ENCODE peak calls at places on chromosomes 12 and 14, in four cellular contexts. One of them, this sample, is unnamed.

GRCh38 chr12:92146497-92146828 is 817 bp upstream of the BTG1 start:
- DNase-seq in activated gamma-delta T cell treated with anti-CD3 and anti-CD28 coated beads, Interleukin-2, amount 50 U/mL, for 16 hours: no peak
- DNase-seq in AG04450: no peak
- DNase-seq in DMS153: no peak
- DNase-seq in this sample: no peak

GRCh38 chr14:63564318-63564717 is 21.1 kb upstream of the PPP2R5E start:
- DNase-seq in activated gamma-delta T cell treated with anti-CD3 and anti-CD28 coated beads, Interleukin-2, amount 50 U/mL, for 16 hours: no peak
- DNase-seq in AG04450: no peak
- DNase-seq in DMS153: no peak
- DNase-seq in this sample: no peak

GRCh38 chr12:42912367-42912766 is 322.8 kb upstream of the PRICKLE1 start:
- DNase-seq in activated gamma-delta T cell treated with anti-CD3 and anti-CD28 coated beads, Interleukin-2, amount 50 U/mL, for 16 hours: no peak
- DNase-seq in AG04450: no peak
- DNase-seq in DMS153: no peak
- DNase-seq in this sample: no peak

GRCh38 chr12:117476341-117476740 is 114.9 kb upstream of the NOS1 start:
- DNase-seq in activated gamma-delta T cell treated with anti-CD3 and anti-CD28 coated beads, Interleukin-2, amount 50 U/mL, for 16 hours: no peak
- DNase-seq in AG04450: no peak
- DNase-seq in DMS153: no peak
- DNase-seq in this sample: no peak

GRCh38 chr14:92253381-92253894 is 69.5 kb upstream of the SLC24A4 start:
- DNase-seq in activated gamma-delta T cell treated with anti-CD3 and anti-CD28 coated beads, Interleukin-2, amount 50 U/mL, for 16 hours: no peak
- DNase-seq in AG04450: no peak
- DNase-seq in DMS153: peak; percentile 6
- DNase-seq in this sample: no peak

GRCh38 chr12:124524231-124524925 is 43.0 kb downstream of the NCOR2 start:
- DNase-seq in activated gamma-delta T cell treated with anti-CD3 and anti-CD28 coated beads, Interleukin-2, amount 50 U/mL, for 16 hours: no peak
- DNase-seq in AG04450: peak; percentile 41
- DNase-seq in DMS153: no peak
- DNase-seq in this sample: no peak

GRCh38 chr12:131939007-131939406 is 9.9 kb downstream of the PUS1 start:
- DNase-seq in activated gamma-delta T cell treated with anti-CD3 and anti-CD28 coated beads, Interleukin-2, amount 50 U/mL, for 16 hours: no peak
- DNase-seq in AG04450: no peak
- DNase-seq in DMS153: peak; percentile 88
- DNase-seq in this sample: no peak

GRCh38 chr12:121753844-121754264 is 39.6 kb downstream of the RHOF start:
- DNase-seq in activated gamma-delta T cell treated with anti-CD3 and anti-CD28 coated beads, Interleukin-2, amount 50 U/mL, for 16 hours: no peak
- DNase-seq in AG04450: no peak
- DNase-seq in DMS153: no peak
- DNase-seq in this sample: no peak

GRCh38 chr12:94872007-94872653 is 131.4 kb downstream of the NDUFA12 start:
- DNase-seq in activated gamma-delta T cell treated with anti-CD3 and anti-CD28 coated beads, Interleukin-2, amount 50 U/mL, for 16 hours: no peak
- DNase-seq in AG04450: no peak
- DNase-seq in DMS153: no peak
- DNase-seq in this sample: no peak

GRCh38 chr14:59254911-59255545 is 66.6 kb downstream of the DAAM1 start:
- DNase-seq in activated gamma-delta T cell treated with anti-CD3 and anti-CD28 coated beads, Interleukin-2, amount 50 U/mL, for 16 hours: no peak
- DNase-seq in AG04450: no peak
- DNase-seq in DMS153: no peak
- DNase-seq in this sample: no peak

GRCh38 chr12:14769462-14769836 is 33.8 kb downstream of the WBP11 start:
- DNase-seq in activated gamma-delta T cell treated with anti-CD3 and anti-CD28 coated beads, Interleukin-2, amount 50 U/mL, for 16 hours: no peak
- DNase-seq in AG04450: no peak
- DNase-seq in DMS153: no peak
- DNase-seq in this sample: no peak

GRCh38 chr12:121549075-121549474 is 31.7 kb downstream of the KDM2B start:
- DNase-seq in activated gamma-delta T cell treated with anti-CD3 and anti-CD28 coated beads, Interleukin-2, amount 50 U/mL, for 16 hours: no peak
- DNase-seq in AG04450: no peak
- DNase-seq in DMS153: no peak
- DNase-seq in this sample: no peak

GRCh38 chr14:53851394-53852056 is 105.1 kb downstream of the BMP4 start:
- DNase-seq in activated gamma-delta T cell treated with anti-CD3 and anti-CD28 coated beads, Interleukin-2, amount 50 U/mL, for 16 hours: no peak
- DNase-seq in AG04450: no peak
- DNase-seq in DMS153: no peak
- DNase-seq in this sample: no peak

GRCh38 chr12:50986961-50987737 is 34.8 kb downstream of the HIGD1C start:
- DNase-seq in activated gamma-delta T cell treated with anti-CD3 and anti-CD28 coated beads, Interleukin-2, amount 50 U/mL, for 16 hours: no peak
- DNase-seq in AG04450: peak; percentile 32
- DNase-seq in DMS153: no peak
- DNase-seq in this sample: no peak

GRCh38 chr12:3962661-3963483 is 89.7 kb upstream of the PARP11 start:
- DNase-seq in activated gamma-delta T cell treated with anti-CD3 and anti-CD28 coated beads, Interleukin-2, amount 50 U/mL, for 16 hours: peak; percentile 43
- DNase-seq in AG04450: no peak
- DNase-seq in DMS153: no peak
- DNase-seq in this sample: no peak

This sample was measured in stimulated activated effector memory CD8-positive, alpha-beta T cell treated with anti-CD3 and anti-CD28 coated beads, Interleukin-12 subunit alpha, Interleukin-12 subunit beta, amount 100 ng/mL, for 72 hours.